ENCODE peak calls at places on chromosomes 11 and 22, in four cellular contexts. G, T, C and O are unnamed samples.

GRCh38 chr11:38456371-38456770 is 1858.3 kb upstream of the RAG2 start:
- DNase-seq in G (no peak), T (no peak), C (no peak), O (no peak)

GRCh38 chr22:37781434-37782059 is 26.2 kb upstream of the GCAT start:
- DNase-seq in G (no peak), T (no peak), C (no peak), O (no peak)

GRCh38 chr11:132535830-132536229 is 996.5 kb downstream of the OPCML start:
- DNase-seq in G (peak; percentile 52), T (no peak), C (no peak), O (no peak)

GRCh38 chr22:29171721-29172120 is 34.0 kb upstream of the EMID1 start:
- DNase-seq in G (no peak), T (no peak), C (no peak), O (no peak)

GRCh38 chr11:94814238-94814976 is 46.3 kb downstream of the AMOTL1 start:
- DNase-seq in G (no peak), T (no peak), C (no peak), O (no peak)

GRCh38 chr11:23555085-23555484 is 694.8 kb upstream of the CCDC179 start:
- DNase-seq in G (no peak), T (no peak), C (no peak), O (no peak)

GRCh38 chr11:79092791-79093313 is 348.0 kb downstream of the TENM4 start:
- DNase-seq in G (no peak), T (no peak), C (no peak), O (no peak)

GRCh38 chr11:662689-663274 is 25.7 kb downstream of the DRD4 start:
- DNase-seq in G (no peak), T (peak; percentile 96), C (peak; percentile 33), O (peak; percentile 37)

GRCh38 chr11:7418061-7418460 is 67.2 kb upstream of the OLFML1 start:
- DNase-seq in G (no peak), T (no peak), C (peak; percentile 24), O (no peak)

GRCh38 chr22:41913842-41914534 is 886 bp downstream of the SHISA8 start:
- DNase-seq in G (no peak), T (no peak), C (no peak), O (no peak)

GRCh38 chr11:554824-555499 is 5.6 kb downstream of the LMNTD2 start:
- DNase-seq in G (peak; percentile 85), T (peak; percentile 69), C (no peak), O (peak; percentile 76)